ENCODE peak calls at places on chromosome X, in nine cellular contexts. J is NCI-H1694; G is Peyer's patch; Y is CD4-positive, alpha-beta memory T cell; L is WTC11; P is fibroblast of lung; B is AG08395; E is pancreas; D is heart right ventricle. I is an unnamed sample.

GRCh38 chrX:77442728-77443127 is 4.5 kb upstream of the FGF16 start:
- DNase-seq in J (no peak), G (no peak), Y (no peak), L (no peak), P (peak; percentile 55), B (peak; percentile 63), E (no peak), D (no peak), I (no peak)

GRCh38 chrX:56385336-56385735 is 153.2 kb downstream of the KLF8 start:
- DNase-seq in J (no peak), G (no peak), Y (peak; percentile 32), L (no peak), P (no peak), B (no peak), E (no peak), D (no peak), I (no peak)

GRCh38 chrX:153601511-153602110 is 2.7 kb upstream of the CCNQ start:
- DNase-seq in J (no peak), G (no peak), Y (no peak), L (no peak), P (no peak), B (no peak), E (no peak), D (no peak), I (no peak)

GRCh38 chrX:136162827-136163427 is 15.6 kb downstream of the FHL1 start:
- DNase-seq in J (peak; percentile 10), G (peak; percentile 72), Y (peak; percentile 31), L (peak; percentile 63), P (peak; percentile 59), B (peak; percentile 62), E (no peak), D (peak; percentile 49), I (peak; percentile 48)

GRCh38 chrX:150486011-150486410 is 82.4 kb upstream of the MTM1 start:
- DNase-seq in J (peak; percentile 36), G (peak; percentile 72), Y (peak; percentile 41), L (peak; percentile 49), P (peak; percentile 69), B (peak; percentile 40), E (no peak), D (peak; percentile 25), I (peak; percentile 47)

GRCh38 chrX:30659421-30659820 is 6.2 kb downstream of the GK start:
- DNase-seq in J (no peak), G (no peak), Y (no peak), L (no peak), P (peak; percentile 95), B (peak; percentile 64), E (no peak), D (no peak), I (peak; percentile 89)

GRCh38 chrX:65667503-65668355 is at the start of gene MSN:
- DNase-seq in J (peak; percentile 19), G (peak; percentile 89), Y (peak; percentile 76), L (peak; percentile 58), P (peak; percentile 54), B (peak; percentile 65), E (peak; percentile 74), D (peak; percentile 79), I (peak; percentile 72)

GRCh38 chrX:17944833-17945497 is 83.9 kb upstream of the RAI2 start:
- DNase-seq in J (peak; percentile 0), G (no peak), Y (no peak), L (no peak), P (peak; percentile 1), B (peak; percentile 10), E (no peak), D (no peak), I (no peak)

GRCh38 chrX:112048707-112049106 is 33.9 kb downstream of the TRPC5 start:
- DNase-seq in J (no peak), G (no peak), Y (no peak), L (peak; percentile 9), P (no peak), B (no peak), E (no peak), D (no peak), I (no peak)

GRCh38 chrX:107878106-107878505 is 52.4 kb downstream of the MID2 start:
- DNase-seq in J (no peak), G (no peak), Y (no peak), L (no peak), P (no peak), B (no peak), E (no peak), D (no peak), I (no peak)

GRCh38 chrX:147838465-147839131 is 73.1 kb upstream of the FMR1 start:
- DNase-seq in J (peak; percentile 5), G (no peak), Y (no peak), L (no peak), P (peak; percentile 0), B (no peak), E (no peak), D (no peak), I (no peak)

GRCh38 chrX:150683112-150683511 is 10.1 kb upstream of the MTMR1 start:
- DNase-seq in J (no peak), G (no peak), Y (no peak), L (no peak), P (no peak), B (no peak), E (no peak), D (no peak), I (no peak)

GRCh38 chrX:45479835-45480422 is 279.3 kb upstream of the DIPK2B start:
- DNase-seq in J (no peak), G (no peak), Y (no peak), L (no peak), P (peak; percentile 89), B (peak; percentile 57), E (no peak), D (no peak), I (peak; percentile 62)

GRCh38 chrX:32572644-32573043 is 638.7 kb downstream of the DMD start:
- DNase-seq in J (no peak), G (no peak), Y (no peak), L (no peak), P (no peak), B (no peak), E (no peak), D (no peak), I (no peak)

GRCh38 chrX:323721-324628 is 5.4 kb upstream of the GTPBP6 start:
- DNase-seq in J (no peak), G (peak; percentile 79), Y (no peak), L (peak; percentile 76), P (peak; percentile 62), B (no peak), E (no peak), D (no peak), I (peak; percentile 60)